ENCODE peak calls at places on chromosomes 1 and 21, in four cellular contexts. F is IMR-90, G is nephron progenitor cell, E is mucosa of descending colon. L is an unnamed sample.

GRCh38 chr1:207579436-207579799 is 65.5 kb upstream of the CR1L start:
- DNase-seq in E (peak), F (peak), G (peak), L (no peak)

GRCh38 chr1:75548721-75549480 is 62.0 kb downstream of the SLC44A5 start:
- DNase-seq in F (no peak), G (no peak), E (no peak), L (no peak)

GRCh38 chr1:98556521-98557158 is 104.9 kb upstream of the SNX7 start:
- DNase-seq in G (no peak), F (peak), E (no peak), L (no peak)

GRCh38 chr1:46008585-46008984 is 123.8 kb downstream of the PIK3R3 start:
- DNase-seq in G (no peak), E (no peak), F (no peak), L (no peak)

GRCh38 chr1:6805004-6805416 is 19.8 kb downstream of the CAMTA1 start:
- DNase-seq in G (no peak), F (peak), E (no peak), L (no peak)

GRCh38 chr1:154546264-154547043 is 12.0 kb downstream of the UBE2Q1 start:
- DNase-seq in F (peak), E (peak), G (peak), L (peak)

GRCh38 chr1:180863158-180863775 is 49.4 kb upstream of the KIAA1614 start:
- DNase-seq in G (peak), F (peak), E (no peak), L (no peak)

GRCh38 chr1:114641377-114641776 is 28.5 kb downstream of the DENND2C start:
- DNase-seq in G (no peak), F (no peak), E (no peak), L (no peak)

GRCh38 chr1:18536356-18536755 is 55.6 kb downstream of the KLHDC7A start:
- DNase-seq in E (no peak), F (no peak), G (no peak), L (no peak)

GRCh38 chr1:234676103-234676594 is 66.2 kb upstream of the IRF2BP2 start:
- DNase-seq in F (peak), G (peak), E (peak), L (peak)

GRCh38 chr1:201127755-201128455 is 921 bp upstream of the ASCL5 start:
- DNase-seq in F (peak), E (no peak), G (no peak), L (no peak)

GRCh38 chr1:153963850-153964331 is 554 bp upstream of the SLC39A1 start:
- DNase-seq in G (peak), F (no peak), E (peak), L (peak)

GRCh38 chr1:180206581-180206980 is 23.5 kb upstream of the LHX4 start:
- DNase-seq in G (no peak), F (no peak), E (no peak), L (no peak)

DNA sequence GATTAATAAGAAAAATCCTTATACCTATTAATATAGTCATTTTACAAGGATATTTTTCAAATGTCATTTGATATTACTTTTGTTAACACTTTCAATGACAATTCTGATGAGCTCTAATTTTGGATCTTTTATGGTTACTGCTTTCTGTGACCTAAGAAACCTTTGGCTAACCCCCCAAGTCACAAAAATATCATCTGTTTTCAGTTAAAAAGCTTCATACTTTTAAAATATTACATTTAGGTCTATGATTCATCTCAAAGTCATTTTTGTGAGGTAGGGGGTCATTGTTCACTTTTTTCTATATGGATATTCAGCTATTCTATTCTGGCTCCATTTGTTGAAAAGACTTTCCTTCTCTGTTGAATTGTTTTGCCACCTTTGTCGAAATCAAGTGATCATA is 44.8 kb downstream of the UCHL5 start:
- DNase-seq in E (no peak), G (no peak), F (no peak), L (no peak)
- TF ChIP-seq CTCF in E (no peak), G (no peak), F (no peak), L (no peak)

GRCh38 chr21:25639167-25639921 is at the start of gene JAM2:
- DNase-seq in F (peak), G (peak), E (peak), L (peak)
- TF ChIP-seq CTCF in F (peak), G (no peak), E (no peak), L (peak)

GRCh38 chr21:43619856-43620255 is 39.4 kb downstream of the HSF2BP start:
- DNase-seq in F (no peak), G (no peak), E (no peak), L (no peak)
- TF ChIP-seq CTCF in F (peak), G (no peak), E (no peak), L (peak)

GRCh38 chr1:197066719-197067456 is at the start of gene F13B:
- DNase-seq in F (no peak), G (no peak), E (no peak), L (no peak)
- TF ChIP-seq CTCF in F (peak), G (no peak), E (no peak), L (no peak)

DNA sequence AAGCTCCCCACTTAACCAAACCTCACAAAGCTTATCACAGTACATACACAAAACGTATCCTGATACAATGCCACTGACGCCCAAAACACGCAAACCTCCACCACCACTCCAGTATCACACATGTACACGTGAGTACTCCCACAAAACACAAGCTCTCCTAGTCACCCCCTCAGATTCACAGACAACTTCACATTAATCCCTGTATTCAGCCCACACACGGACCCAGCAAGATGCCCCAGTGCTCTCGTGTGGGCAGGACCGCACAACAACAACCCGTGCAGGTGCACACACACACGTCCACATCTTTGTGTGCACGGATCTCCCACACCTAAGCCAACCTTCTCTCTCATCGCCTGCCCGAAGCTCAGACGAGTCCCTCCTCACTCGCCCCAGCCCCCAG is 17.6 kb downstream of the PADI1 start:
- DNase-seq in E (no peak), F (no peak), G (no peak), L (no peak)
- TF ChIP-seq CTCF in E (no peak), F (no peak), G (no peak), L (no peak)

L was measured in upper lobe of right lung.